ENCODE peak calls at places on chromosomes 13 and 19, in four cellular contexts. X, C, R and K are unnamed samples.
A peak's percentile ranks its signal among the peaks of the same experiment; 100 is the strongest.

GRCh38 chr19:29128203-29128602 is 84.7 kb downstream of the UQCRFS1 start:
- DNase-seq in X (no peak), C (no peak), R (no peak), K (no peak)

GRCh38 chr19:46759817-46760333 is 13.6 kb upstream of the STRN4 start:
- DNase-seq in X (no peak), C (peak; percentile 94), R (no peak), K (no peak)

GRCh38 chr19:57978586-57979289 is 4.4 kb upstream of the C19orf18 start:
- DNase-seq in X (no peak), C (no peak), R (no peak), K (no peak)

GRCh38 chr13:27533155-27533643 is 82.8 kb upstream of the MTIF3 start:
- DNase-seq in X (peak; percentile 90), C (peak; percentile 41), R (peak; percentile 92), K (peak; percentile 31)

GRCh38 chr13:113902956-113903355 is 39.1 kb upstream of the GAS6 start:
- DNase-seq in X (no peak), C (no peak), R (peak; percentile 8), K (no peak)

GRCh38 chr13:59444210-59444857 is 719.4 kb downstream of the DIAPH3 start:
- DNase-seq in X (no peak), C (no peak), R (no peak), K (no peak)

GRCh38 chr13:48573213-48573612 is 40.3 kb upstream of the RCBTB2 start:
- DNase-seq in X (no peak), C (no peak), R (no peak), K (no peak)

GRCh38 chr13:79802389-79803140 is 321.6 kb downstream of the NDFIP2 start:
- DNase-seq in X (no peak), C (no peak), R (no peak), K (no peak)

GRCh38 chr19:3193256-3194062 is 7.7 kb downstream of the NCLN start:
- DNase-seq in X (no peak), C (no peak), R (no peak), K (no peak)

GRCh38 chr19:47272448-47273312 is 2.0 kb upstream of the INAFM1 start:
- DNase-seq in X (no peak), C (no peak), R (peak; percentile 38), K (peak; percentile 26)

GRCh38 chr13:52405767-52406494 is at the start of gene THSD1:
- DNase-seq in X (peak; percentile 86), C (no peak), R (peak; percentile 38), K (peak; percentile 13)

GRCh38 chr13:50692396-50692915 is 151.0 kb downstream of the DLEU7 start:
- DNase-seq in X (no peak), C (no peak), R (no peak), K (no peak)

GRCh38 chr19:52896431-52897148 is 845 bp downstream of the ZNF320 start:
- DNase-seq in X (peak; percentile 23), C (no peak), R (peak; percentile 57), K (no peak)

GRCh38 chr19:4910594-4911273 is 1.4 kb downstream of the UHRF1 start:
- DNase-seq in X (no peak), C (no peak), R (no peak), K (no peak)

GRCh38 chr13:108342369-108343289 is 73.1 kb downstream of the TNFSF13B start:
- DNase-seq in X (no peak), C (peak; percentile 6), R (no peak), K (no peak)

GRCh38 chr19:50844296-50844935 is 10.3 kb upstream of the KLK3 start:
- DNase-seq in X (no peak), C (no peak), R (no peak), K (no peak)

DNA sequence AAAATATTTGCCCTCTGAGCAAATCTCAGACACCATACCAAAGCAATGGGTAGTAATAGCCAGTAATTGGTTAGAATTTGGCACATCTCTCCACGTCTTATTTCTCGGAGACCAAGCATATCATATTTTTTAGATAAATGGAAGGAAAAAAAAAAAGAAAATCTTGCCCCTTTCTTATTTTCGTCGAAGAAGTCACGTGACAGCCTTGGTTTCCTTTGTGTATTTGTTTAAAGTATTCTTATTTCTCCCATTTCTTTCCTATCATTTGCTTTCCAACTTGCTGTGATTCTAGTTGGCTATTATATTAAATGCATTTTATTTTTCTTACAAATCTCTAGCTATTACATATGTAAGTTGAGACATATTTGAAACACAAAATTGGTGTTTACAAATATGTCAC is 2155.9 kb downstream of the PCDH9 start:
- DNase-seq in X (no peak), C (no peak), R (no peak), K (no peak)
- H3K9me3 ChIP-seq in X (no peaks in the 10 kb centered on the region), C (no peaks in the 10 kb centered on the region), R (no peaks in the 10 kb centered on the region), K (peaks cover 4% of the 10 kb centered on the region)

DNA sequence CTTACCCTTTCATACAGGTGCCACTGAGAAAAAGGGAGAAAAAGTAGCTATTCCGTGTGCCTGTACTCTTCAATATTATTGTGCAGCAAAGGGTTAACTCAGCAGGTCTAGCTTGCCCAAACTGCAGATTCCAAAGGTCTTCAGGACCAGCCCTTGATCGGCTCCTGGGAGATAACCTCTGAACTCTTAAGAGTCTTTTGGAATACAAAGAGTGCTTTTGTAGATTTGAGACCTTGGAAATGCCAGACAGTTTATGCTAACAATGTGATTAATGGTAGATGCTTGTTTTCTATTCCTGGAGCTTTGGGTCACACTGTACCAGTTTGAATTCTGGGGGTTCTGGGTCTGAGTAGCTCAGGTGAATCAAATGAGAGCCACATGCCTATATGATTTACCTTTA is 844.7 kb upstream of the MIR17HG start:
- DNase-seq in X (no peak), C (no peak), R (no peak), K (no peak)
- H3K9me3 ChIP-seq in X (no peaks in the 10 kb centered on the region), C (no peaks in the 10 kb centered on the region), R (no peaks in the 10 kb centered on the region), K (peaks cover 2% of the 10 kb centered on the region)

DNA sequence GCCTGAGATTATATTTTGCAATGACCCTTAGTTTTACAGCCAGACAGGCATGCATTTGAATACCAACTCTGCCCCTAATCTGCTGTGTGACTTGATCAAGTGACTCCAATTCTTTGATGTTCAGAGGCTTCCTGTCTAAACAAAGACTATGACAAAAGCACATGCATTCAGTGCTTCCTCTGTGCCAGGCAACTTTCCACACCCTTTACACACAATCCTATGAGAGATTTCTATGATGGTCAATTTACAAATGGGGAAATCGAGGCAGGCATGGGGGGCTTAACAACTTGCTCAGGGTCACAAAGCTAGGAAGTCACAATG is 3.7 kb upstream of the LYPD3 start:
- DNase-seq in X (no peak), C (no peak), R (no peak), K (no peak)
- H3K9me3 ChIP-seq in X (no peaks in the 10 kb centered on the region), C (peaks cover 10% of the 10 kb centered on the region), R (no peaks in the 10 kb centered on the region), K (no peaks in the 10 kb centered on the region)

DNA sequence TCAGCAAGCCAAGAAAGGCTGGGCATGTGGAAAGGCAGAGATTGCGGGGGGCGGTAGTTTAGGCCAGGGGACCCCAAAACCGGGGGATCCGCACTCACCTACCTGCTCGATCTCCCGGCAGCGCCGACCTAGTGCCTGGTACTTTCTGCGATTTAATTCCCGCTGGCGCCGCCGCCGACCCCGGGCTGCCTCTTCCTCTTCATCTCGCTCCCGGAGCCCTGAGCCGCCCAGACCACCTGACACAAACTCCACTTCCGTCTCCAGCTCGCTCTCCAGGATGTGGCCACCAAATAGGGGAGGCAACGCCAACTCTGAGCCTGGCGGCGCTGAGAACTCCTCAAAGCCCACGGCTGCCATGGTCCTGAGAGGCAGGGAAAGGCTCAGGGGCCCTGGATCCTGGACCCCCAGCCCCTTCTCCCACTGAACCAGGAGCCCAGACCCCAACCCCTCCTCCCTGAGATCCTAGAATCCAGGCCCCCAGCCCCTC is 1.1 kb downstream of the TFPT start:
- DNase-seq in X (peak; percentile 34), C (no peak), R (peak; percentile 48), K (no peak)
- H3K9me3 ChIP-seq in X (no peaks in the 10 kb centered on the region), C (no peaks in the 10 kb centered on the region), R (no peaks in the 10 kb centered on the region), K (no peaks in the 10 kb centered on the region)

GRCh38 chr19:27671876-27672275 is 1541.1 kb downstream of the UQCRFS1 start:
- DNase-seq in X (no peak), C (no peak), R (no peak), K (no peak)

GRCh38 chr19:27672309-27673047 is 1540.5 kb downstream of the UQCRFS1 start:
- DNase-seq in X (peak; percentile 22), C (no peak), R (peak; percentile 15), K (no peak)

GRCh38 chr19:27674701-27675100 is 1538.2 kb downstream of the UQCRFS1 start:
- DNase-seq in X (no peak), C (no peak), R (peak; percentile 8), K (no peak)

GRCh38 chr19:27675771-27676170 is 1537.2 kb downstream of the UQCRFS1 start:
- DNase-seq in X (no peak), C (no peak), R (no peak), K (no peak)

DNA sequence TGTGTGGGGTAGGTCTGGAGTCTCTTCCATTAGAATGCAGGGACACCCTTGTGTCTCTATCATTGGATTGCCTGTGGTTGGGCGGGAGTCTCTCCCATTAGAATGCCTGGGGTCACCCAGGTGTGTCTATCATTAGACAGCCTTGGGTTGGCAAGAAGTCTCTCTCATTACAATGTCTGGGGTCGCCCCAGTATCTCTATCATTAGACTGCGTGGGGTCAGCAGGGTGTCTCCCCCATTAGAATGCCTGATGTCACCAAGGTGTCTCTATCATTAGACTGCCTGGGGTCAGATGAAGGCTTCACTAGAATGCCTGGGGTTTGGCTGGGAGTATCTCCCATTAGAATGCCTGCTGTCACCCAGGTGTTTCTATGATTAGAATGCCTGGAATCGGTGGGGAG is 1539.0 kb downstream of the UQCRFS1 start:
- DNase-seq in X (no peak), C (no peak), R (no peak), K (no peak)
- H3K9me3 ChIP-seq in X (no peaks in the 10 kb centered on the region), C (peaks cover 41% of the 10 kb centered on the region), R (peaks cover 96% of the 10 kb centered on the region), K (no peaks in the 10 kb centered on the region)

GRCh38 chr19:34681478-34681877 is 4.0 kb downstream of the ZNF302 start:
- DNase-seq in X (no peak), C (no peak), R (no peak), K (no peak)
- H3K9me3 ChIP-seq in X (no peaks in the 10 kb centered on the region), C (peaks cover 25% of the 10 kb centered on the region), R (peaks cover 79% of the 10 kb centered on the region), K (peaks cover 12% of the 10 kb centered on the region)